ENCODE peak calls at places on chromosomes 13 and 19, in seven cellular contexts. V, G, K, A, J, T and X are unnamed samples. For H3K4me1, the result is how much of the 10 kb centered on the place peaks cover.

GRCh38 chr19:48501446-48501960 is 10.1 kb downstream of the LMTK3 start:
- DNase-seq in V (no peak), G (peak), K (no peak), A (peak), J (no peak), T (no peak), X (peak)

GRCh38 chr13:43127103-43127817 is 103.9 kb downstream of the DNAJC15 start:
- DNase-seq in V (peak), G (no peak), K (no peak), A (no peak), J (no peak), T (no peak), X (no peak)

GRCh38 chr19:56142087-56142787 is 1.1 kb downstream of the ZNF444 start:
- DNase-seq in V (no peak), G (no peak), K (no peak), A (peak), J (no peak), T (no peak), X (no peak)

GRCh38 chr13:100694722-100695644 is 20.4 kb upstream of the TMTC4 start:
- DNase-seq in V (peak), G (no peak), K (no peak), A (no peak), J (peak), T (peak), X (no peak)

GRCh38 chr13:113110852-113111315 is 5.3 kb downstream of the F7 start:
- DNase-seq in V (no peak), G (peak), K (no peak), A (no peak), J (no peak), T (no peak), X (no peak)

GRCh38 chr13:100875392-100876043 is 200.9 kb upstream of the TMTC4 start:
- DNase-seq in V (no peak), G (no peak), K (no peak), A (no peak), J (peak), T (no peak), X (no peak)

GRCh38 chr19:5128932-5129389 is 160.0 kb downstream of the KDM4B start:
- DNase-seq in V (peak), G (no peak), K (no peak), A (no peak), J (peak), T (peak), X (no peak)

GRCh38 chr13:43057653-43058317 is 34.4 kb downstream of the DNAJC15 start:
- DNase-seq in V (no peak), G (no peak), K (peak), A (no peak), J (peak), T (no peak), X (no peak)

GRCh38 chr19:48330012-48330681 is 4.8 kb downstream of the EMP3 start:
- DNase-seq in V (peak), G (peak), K (peak), A (peak), J (peak), T (peak), X (no peak)

GRCh38 chr13:113178070-113178895 is 19.8 kb downstream of the PROZ start:
- DNase-seq in V (no peak), G (no peak), K (no peak), A (no peak), J (peak), T (no peak), X (no peak)

GRCh38 chr19:57583104-57583520 is 833 bp upstream of the ZIK1 start:
- DNase-seq in V (no peak), G (no peak), K (no peak), A (no peak), J (no peak), T (no peak), X (no peak)

GRCh38 chr13:48163066-48163465 is 68.2 kb upstream of the MED4 start:
- DNase-seq in V (no peak), G (no peak), K (no peak), A (no peak), J (no peak), T (no peak), X (no peak)

GRCh38 chr19:5253403-5254110 is 87.1 kb downstream of the PTPRS start:
- DNase-seq in V (no peak), G (no peak), K (no peak), A (no peak), J (peak), T (no peak), X (no peak)

GRCh38 chr19:56837892-56838679 is 2.4 kb downstream of the PEG3 start:
- DNase-seq in V (no peak), G (peak), K (no peak), A (peak), J (no peak), T (no peak), X (no peak)

GRCh38 chr13:27147530-27148170 is 24.0 kb downstream of the USP12 start:
- DNase-seq in V (no peak), G (no peak), K (no peak), A (no peak), J (peak), T (no peak), X (no peak)

GRCh38 chr13:101523732-101524131 is 71.3 kb downstream of the ITGBL1 start:
- DNase-seq in V (no peak), G (peak), K (no peak), A (no peak), J (peak), T (no peak), X (no peak)

GRCh38 chr13:58619396-58620113 is 988.0 kb downstream of the PCDH17 start:
- DNase-seq in V (no peak), G (no peak), K (no peak), A (no peak), J (peak), T (no peak), X (no peak)

GRCh38 chr13:74825170-74825948 is 656.6 kb downstream of the TBC1D4 start:
- DNase-seq in V (no peak), G (no peak), K (no peak), A (no peak), J (peak), T (no peak), X (no peak)

GRCh38 chr13:110960219-110960618 is 45.4 kb upstream of the ANKRD10 start:
- DNase-seq in V (no peak), G (no peak), K (no peak), A (no peak), J (no peak), T (no peak), X (no peak)

GRCh38 chr19:45508931-45509691 is 1.8 kb downstream of the VASP start:
- DNase-seq in V (peak), G (peak), K (peak), A (peak), J (peak), T (peak), X (no peak)

GRCh38 chr19:31408460-31409124 is 59.4 kb upstream of the TSHZ3 start:
- DNase-seq in V (no peak), G (no peak), K (no peak), A (no peak), J (peak), T (no peak), X (peak)

GRCh38 chr19:7010722-7011593 is 10.3 kb downstream of the MBD3L2B start:
- DNase-seq in V (no peak), G (no peak), K (no peak), A (no peak), J (no peak), T (no peak), X (no peak)

GRCh38 chr13:27578121-27579030 is 42.0 kb downstream of the LNX2 start:
- DNase-seq in V (no peak), G (no peak), K (no peak), A (no peak), J (peak), T (no peak), X (no peak)

GRCh38 chr13:76473552-76474134 is 412.6 kb downstream of the KCTD12 start:
- DNase-seq in V (peak), G (peak), K (peak), A (peak), J (peak), T (peak), X (peak)

DNA sequence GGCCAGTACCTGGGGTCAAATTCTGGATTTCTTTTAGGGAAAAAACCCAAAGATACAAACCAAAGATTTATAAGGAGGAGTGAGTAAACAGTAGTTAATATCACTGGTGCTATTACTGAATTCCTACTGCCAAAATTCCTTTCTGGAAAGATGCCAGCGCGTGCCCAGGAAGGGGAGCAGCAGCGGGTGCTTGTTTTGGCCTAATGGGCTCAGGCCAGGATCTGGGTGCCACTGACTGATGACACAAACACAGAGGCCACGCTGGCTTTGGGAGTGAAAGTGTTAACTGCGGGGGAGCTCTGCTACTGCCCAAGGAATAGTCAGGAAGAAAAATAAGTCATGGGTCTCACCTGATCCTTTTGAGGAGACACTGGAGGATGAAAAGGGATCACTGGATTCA is 61.2 kb downstream of the KLF2 start:
- DNase-seq in V (no peak), G (peak), K (no peak), A (no peak), J (no peak), T (no peak), X (no peak)
- H3K4me1 ChIP-seq in V (under half), G (under half), K (under half), A (under half), J (under half), T (under half), X (under half)

GRCh38 chr19:14381689-14382474 is 638 bp downstream of the ADGRE5 start:
- DNase-seq in V (no peak), G (peak), K (peak), A (peak), J (peak), T (no peak), X (no peak)

GRCh38 chr19:14378890-14379289 is 2.4 kb upstream of the ADGRE5 start:
- DNase-seq in V (no peak), G (no peak), K (no peak), A (no peak), J (no peak), T (no peak), X (no peak)

GRCh38 chr19:14385492-14385891 is 4.2 kb downstream of the ADGRE5 start:
- DNase-seq in V (no peak), G (no peak), K (no peak), A (no peak), J (no peak), T (no peak), X (no peak)

GRCh38 chr19:14383898-14384669 is 2.8 kb downstream of the ADGRE5 start:
- DNase-seq in V (no peak), G (peak), K (peak), A (peak), J (peak), T (no peak), X (no peak)

GRCh38 chr19:14383556-14383897 is 2.3 kb downstream of the ADGRE5 start:
- DNase-seq in V (no peak), G (no peak), K (no peak), A (no peak), J (no peak), T (no peak), X (no peak)
- H3K4me3 ChIP-seq in V (no peak), G (peak), K (peak), A (peak), J (peak), T (no peak), X (no peak)

DNA sequence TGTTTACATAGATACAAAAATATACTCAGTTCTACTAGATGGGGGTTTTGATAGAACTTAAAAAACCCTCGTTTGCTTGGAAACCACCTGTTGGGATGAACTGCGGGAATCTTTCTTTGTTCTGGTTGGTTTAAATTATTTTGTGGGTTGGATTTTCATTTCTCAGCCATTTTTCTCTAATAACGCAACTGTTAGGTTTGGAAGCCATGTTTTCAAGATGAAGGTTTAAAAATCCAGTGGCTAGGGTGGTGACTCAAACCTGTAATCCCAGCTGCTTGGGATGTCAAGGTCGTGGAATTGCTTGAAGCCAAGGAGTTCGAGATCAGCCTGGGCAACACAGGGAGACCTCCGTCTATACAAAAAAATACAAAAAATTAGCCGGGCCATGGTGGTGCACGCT is 1.6 kb downstream of the URI1 start:
- DNase-seq in V (no peak), G (no peak), K (no peak), A (no peak), J (no peak), T (no peak), X (no peak)
- H3K4me1 ChIP-seq in V (under half), G (under half), K (under half), A (under half), J (under half), T (under half), X (under half)

GRCh38 chr13:49300716-49301589 is 53.2 kb downstream of the CDADC1 start:
- DNase-seq in V (peak), G (peak), K (peak), A (peak), J (peak), T (peak), X (peak)
- H3K4me3 ChIP-seq in V (peak), G (no peak), K (peak), A (peak), J (no peak), T (no peak), X (no peak)

DNA sequence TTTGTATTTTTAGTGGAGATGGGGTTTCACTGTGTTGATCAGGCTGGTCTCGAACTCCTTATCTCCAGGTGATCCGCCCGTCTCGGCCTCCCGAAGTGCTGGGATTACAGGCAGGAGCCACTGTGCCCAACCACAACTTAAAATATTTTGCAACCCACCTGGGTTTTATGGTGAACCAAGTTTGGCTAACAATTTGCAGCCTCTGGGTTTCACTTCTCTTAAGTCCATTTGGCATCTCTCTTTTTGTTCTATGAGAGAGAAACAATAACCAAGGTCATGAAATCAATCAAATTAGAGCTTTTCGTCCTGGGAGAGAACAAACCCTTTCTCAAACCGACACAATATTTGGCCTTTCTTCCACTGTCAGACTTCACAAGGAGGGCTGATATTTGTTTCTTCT is 5.6 kb upstream of the SMAD9 start:
- DNase-seq in V (peak), G (no peak), K (no peak), A (no peak), J (no peak), T (no peak), X (no peak)
- H3K4me1 ChIP-seq in V (under half), G (under half), K (under half), A (under half), J (under half), T (under half), X (under half)

DNA sequence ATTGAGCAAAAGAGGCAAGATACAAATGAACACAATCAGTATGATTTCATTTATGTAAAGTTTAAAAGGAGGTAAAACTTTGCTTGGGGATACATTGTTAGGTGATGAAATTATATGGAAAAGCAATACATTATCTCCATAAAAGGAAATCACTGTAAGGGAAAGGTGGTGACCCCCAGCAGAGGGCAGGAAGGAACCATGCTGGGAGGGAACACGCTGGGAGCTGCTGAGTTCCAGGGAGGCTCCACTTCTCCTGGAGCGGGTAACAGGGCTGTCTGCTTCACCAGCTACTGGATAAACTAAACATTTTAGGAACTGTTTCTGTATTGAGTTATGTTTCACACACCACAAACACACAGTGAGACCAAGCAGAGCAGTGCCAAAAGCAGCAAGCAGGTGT is 91.2 kb downstream of the KATNAL1 start:
- DNase-seq in V (no peak), G (no peak), K (no peak), A (no peak), J (no peak), T (no peak), X (no peak)
- H3K4me3 ChIP-seq in V (no peak), G (no peak), K (no peak), A (no peak), J (no peak), T (no peak), X (no peak)

GRCh38 chr19:39817888-39818561 is 15.9 kb downstream of the DYRK1B start:
- DNase-seq in V (no peak), G (no peak), K (no peak), A (no peak), J (no peak), T (no peak), X (no peak)
- H3K4me1 ChIP-seq in V (under half), G (under half), K (under half), A (under half), J (under half), T (under half), X (under half)

GRCh38 chr19:12485571-12485970 is 955 bp upstream of the ZNF709 start:
- DNase-seq in V (no peak), G (no peak), K (no peak), A (no peak), J (no peak), T (no peak), X (no peak)

GRCh38 chr19:12484011-12484370 is 625 bp downstream of the ZNF709 start:
- DNase-seq in V (no peak), G (no peak), K (no peak), A (no peak), J (peak), T (no peak), X (no peak)

GRCh38 chr19:12481781-12482504 is 2.7 kb downstream of the ZNF709 start:
- DNase-seq in V (no peak), G (no peak), K (no peak), A (no peak), J (no peak), T (no peak), X (no peak)

GRCh38 chr19:12484371-12485322 is at the start of gene ZNF709:
- DNase-seq in V (peak), G (peak), K (peak), A (peak), J (peak), T (peak), X (peak)

DNA sequence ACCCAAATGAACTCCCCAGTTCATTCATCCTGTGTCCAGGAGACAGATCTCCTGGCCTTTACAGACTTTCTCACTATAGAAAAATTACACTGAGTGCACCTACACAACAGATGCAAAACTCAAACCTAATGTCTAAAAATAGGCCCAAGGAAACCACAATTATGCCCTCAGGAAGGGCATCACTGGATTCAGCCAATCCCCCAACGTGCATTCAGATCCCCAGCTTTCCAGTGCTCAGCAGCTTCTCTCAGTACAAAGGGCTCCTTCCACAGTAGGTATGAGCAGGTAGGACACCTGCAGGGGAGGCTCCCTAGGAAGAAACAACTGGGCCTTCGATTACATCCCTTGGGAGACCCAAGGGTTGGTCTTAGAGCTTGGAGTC is 2.1 kb downstream of the ZNF709 start:
- DNase-seq in V (peak), G (no peak), K (no peak), A (no peak), J (peak), T (no peak), X (no peak)
- H3K4me3 ChIP-seq in V (peak), G (no peak), K (no peak), A (no peak), J (no peak), T (no peak), X (no peak)

DNA sequence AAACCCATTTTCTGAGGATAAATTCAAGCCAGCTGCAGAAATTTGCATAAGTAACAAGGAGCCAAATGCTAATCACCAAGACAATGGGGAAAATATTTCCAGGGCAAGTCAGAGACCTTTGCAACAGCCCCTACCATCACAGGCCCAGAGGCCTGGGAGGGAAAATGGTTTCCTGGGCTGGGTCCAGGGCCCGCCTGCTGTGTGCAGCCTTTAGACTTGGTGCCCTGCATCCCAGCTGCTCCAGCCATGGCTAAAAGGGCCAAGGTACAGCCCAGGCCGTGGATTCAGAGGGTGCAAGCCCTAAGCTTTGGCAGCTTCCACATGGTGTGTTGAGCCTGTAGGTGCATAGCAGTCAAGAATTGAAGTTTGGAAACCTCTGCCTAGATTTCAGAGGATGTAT is 309.5 kb upstream of the SGCG start:
- DNase-seq in V (no peak), G (no peak), K (no peak), A (no peak), J (no peak), T (no peak), X (no peak)
- H3K4me1 ChIP-seq in V (under half), G (under half), K (under half), A (under half), J (under half), T (under half), X (under half)